ENCODE peak calls at places on chromosomes 5 and 9, in four cellular contexts. One of them, this sample, is unnamed.

GRCh38 chr9:114745879-114746550 is 59.8 kb downstream of the TNFSF15 start:
- DNase-seq in fibroblast of lung: no peak
- DNase-seq in HFFc6: no peak
- DNase-seq in bronchial epithelial cell: no peak
- DNase-seq in this sample: no peak

GRCh38 chr9:91360551-91361293 is 996 bp downstream of the AUH start:
- DNase-seq in bronchial epithelial cell: no peak
- DNase-seq in HFFc6: no peak
- DNase-seq in fibroblast of lung: peak
- DNase-seq in this sample: no peak

GRCh38 chr5:67038817-67039603 is 157.6 kb downstream of the CD180 start:
- DNase-seq in HFFc6: peak
- DNase-seq in fibroblast of lung: peak
- DNase-seq in bronchial epithelial cell: peak
- DNase-seq in this sample: no peak

GRCh38 chr9:36728651-36729520 is 156.2 kb downstream of the MELK start:
- DNase-seq in fibroblast of lung: peak
- DNase-seq in HFFc6: peak
- DNase-seq in bronchial epithelial cell: peak
- DNase-seq in this sample: peak

GRCh38 chr9:70411141-70411929 is 3.1 kb downstream of the KLF9 start:
- DNase-seq in bronchial epithelial cell: peak
- DNase-seq in fibroblast of lung: peak
- DNase-seq in HFFc6: peak
- DNase-seq in this sample: no peak

GRCh38 chr5:174504266-174504726 is 220.1 kb upstream of the MSX2 start:
- DNase-seq in fibroblast of lung: no peak
- DNase-seq in bronchial epithelial cell: no peak
- DNase-seq in HFFc6: no peak
- DNase-seq in this sample: no peak

GRCh38 chr5:143086851-143087637 is 316.4 kb downstream of the NR3C1 start:
- DNase-seq in fibroblast of lung: no peak
- DNase-seq in bronchial epithelial cell: peak
- DNase-seq in HFFc6: peak
- DNase-seq in this sample: no peak

GRCh38 chr5:149618581-149619248 is 37.4 kb downstream of the ARHGEF37 start:
- DNase-seq in bronchial epithelial cell: peak
- DNase-seq in fibroblast of lung: peak
- DNase-seq in HFFc6: peak
- DNase-seq in this sample: no peak

GRCh38 chr5:169301386-169301930 is 519 bp upstream of the SLIT3 start:
- DNase-seq in HFFc6: no peak
- DNase-seq in fibroblast of lung: no peak
- DNase-seq in bronchial epithelial cell: peak
- DNase-seq in this sample: no peak

GRCh38 chr5:14854806-14855205 is 16.8 kb downstream of the ANKH start:
- DNase-seq in HFFc6: no peak
- DNase-seq in bronchial epithelial cell: no peak
- DNase-seq in fibroblast of lung: no peak
- DNase-seq in this sample: no peak

GRCh38 chr5:32498484-32498883 is 53.9 kb upstream of the ZFR start:
- DNase-seq in fibroblast of lung: no peak
- DNase-seq in bronchial epithelial cell: no peak
- DNase-seq in HFFc6: no peak
- DNase-seq in this sample: no peak

GRCh38 chr9:112694910-112695555 is 22.9 kb downstream of the INIP start:
- DNase-seq in bronchial epithelial cell: no peak
- DNase-seq in HFFc6: no peak
- DNase-seq in fibroblast of lung: peak
- DNase-seq in this sample: no peak

GRCh38 chr5:2207966-2208544 is 325.3 kb upstream of the IRX4 start:
- DNase-seq in bronchial epithelial cell: no peak
- DNase-seq in HFFc6: no peak
- DNase-seq in fibroblast of lung: no peak
- DNase-seq in this sample: peak

GRCh38 chr5:149063017-149063687 is at the start of gene SH3TC2:
- DNase-seq in bronchial epithelial cell: peak
- DNase-seq in HFFc6: peak
- DNase-seq in fibroblast of lung: peak
- DNase-seq in this sample: peak

GRCh38 chr9:128819716-128820664 is 1.7 kb downstream of the ENDOG start:
- DNase-seq in HFFc6: no peak
- DNase-seq in fibroblast of lung: peak
- DNase-seq in bronchial epithelial cell: no peak
- DNase-seq in this sample: no peak

GRCh38 chr9:128818099-128818838 is at the start of gene ENDOG:
- DNase-seq in HFFc6: peak
- DNase-seq in bronchial epithelial cell: peak
- DNase-seq in fibroblast of lung: peak
- DNase-seq in this sample: peak

GRCh38 chr9:128821584-128822406 is 3.5 kb downstream of the ENDOG start:
- DNase-seq in fibroblast of lung: no peak
- DNase-seq in HFFc6: no peak
- DNase-seq in bronchial epithelial cell: no peak
- DNase-seq in this sample: no peak

GRCh38 chr9:128820665-128821583 is 2.6 kb downstream of the ENDOG start:
- DNase-seq in fibroblast of lung: no peak
- DNase-seq in bronchial epithelial cell: no peak
- DNase-seq in HFFc6: no peak
- DNase-seq in this sample: no peak

DNA sequence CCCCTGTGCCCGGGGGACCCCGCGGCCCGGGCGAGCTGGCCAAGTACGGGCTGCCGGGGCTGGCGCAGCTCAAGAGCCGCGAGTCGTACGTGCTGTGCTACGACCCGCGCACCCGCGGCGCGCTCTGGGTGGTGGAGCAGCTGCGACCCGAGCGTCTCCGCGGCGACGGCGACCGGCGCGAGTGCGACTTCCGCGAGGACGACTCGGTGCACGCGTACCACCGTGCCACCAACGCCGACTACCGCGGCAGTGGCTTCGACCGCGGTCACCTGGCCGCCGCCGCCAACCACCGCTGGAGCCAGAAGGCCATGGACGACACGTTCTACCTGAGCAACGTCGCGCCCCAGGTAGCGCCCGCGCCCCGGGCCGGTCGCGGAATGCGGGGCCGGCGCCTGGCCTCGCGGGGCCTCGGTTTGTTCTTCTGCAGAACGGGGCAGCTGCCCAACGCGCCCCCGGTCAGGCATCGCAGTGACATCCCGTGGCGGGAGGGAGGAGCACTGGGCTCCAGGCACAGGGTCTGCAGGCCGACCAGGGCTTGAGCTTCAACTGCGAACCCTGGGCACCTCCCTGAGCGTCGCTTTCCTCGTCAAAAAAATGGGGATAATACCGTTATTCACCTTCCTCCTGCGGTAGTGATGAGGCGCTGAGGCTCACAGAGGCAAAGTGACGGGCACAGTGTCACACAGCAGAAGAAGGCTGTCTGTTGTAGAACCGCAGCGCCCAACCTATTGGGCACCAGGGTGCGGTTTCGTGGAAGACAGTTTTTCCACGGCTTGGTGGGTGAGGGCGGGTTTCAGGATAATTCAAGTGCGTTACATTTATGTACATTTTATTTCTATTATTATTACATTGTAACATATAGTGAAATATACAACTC is 777 bp downstream of the ENDOG start:
- DNase-seq in bronchial epithelial cell: no peak
- DNase-seq in fibroblast of lung: no peak
- DNase-seq in HFFc6: no peak
- DNase-seq in this sample: peak
- TF ChIP-seq CTCF in bronchial epithelial cell: no peak
- TF ChIP-seq CTCF in fibroblast of lung: no peak
- TF ChIP-seq CTCF in HFFc6: no peak
- TF ChIP-seq CTCF in this sample: no peak

GRCh38 chr5:176846335-176847140 is 36.2 kb downstream of the UNC5A start:
- DNase-seq in fibroblast of lung: no peak
- DNase-seq in bronchial epithelial cell: no peak
- DNase-seq in HFFc6: no peak
- DNase-seq in this sample: no peak

GRCh38 chr5:176844281-176844680 is 33.9 kb downstream of the UNC5A start:
- DNase-seq in HFFc6: no peak
- DNase-seq in fibroblast of lung: no peak
- DNase-seq in bronchial epithelial cell: no peak
- DNase-seq in this sample: no peak

GRCh38 chr5:176844706-176845391 is 34.5 kb downstream of the UNC5A start:
- DNase-seq in HFFc6: peak
- DNase-seq in fibroblast of lung: no peak
- DNase-seq in bronchial epithelial cell: no peak
- DNase-seq in this sample: no peak

GRCh38 chr5:176843673-176844072 is 33.3 kb downstream of the UNC5A start:
- DNase-seq in fibroblast of lung: no peak
- DNase-seq in HFFc6: no peak
- DNase-seq in bronchial epithelial cell: no peak
- DNase-seq in this sample: no peak

GRCh38 chr5:176845392-176845713 is 35.0 kb downstream of the UNC5A start:
- DNase-seq in bronchial epithelial cell: no peak
- DNase-seq in fibroblast of lung: no peak
- DNase-seq in HFFc6: no peak
- DNase-seq in this sample: no peak
- TF ChIP-seq CTCF in bronchial epithelial cell: no peak
- TF ChIP-seq CTCF in fibroblast of lung: no peak
- TF ChIP-seq CTCF in HFFc6: no peak
- TF ChIP-seq CTCF in this sample: no peak

GRCh38 chr9:89428222-89428761 is 69.6 kb downstream of the SEMA4D start:
- DNase-seq in bronchial epithelial cell: no peak
- DNase-seq in fibroblast of lung: no peak
- DNase-seq in HFFc6: no peak
- DNase-seq in this sample: no peak

GRCh38 chr9:89430995-89431394 is 66.9 kb downstream of the SEMA4D start:
- DNase-seq in HFFc6: no peak
- DNase-seq in fibroblast of lung: no peak
- DNase-seq in bronchial epithelial cell: peak
- DNase-seq in this sample: no peak

GRCh38 chr9:89427621-89428221 is 70.2 kb downstream of the SEMA4D start:
- DNase-seq in HFFc6: no peak
- DNase-seq in bronchial epithelial cell: no peak
- DNase-seq in fibroblast of lung: no peak
- DNase-seq in this sample: no peak

GRCh38 chr9:89426389-89426961 is 71.4 kb downstream of the SEMA4D start:
- DNase-seq in fibroblast of lung: no peak
- DNase-seq in bronchial epithelial cell: no peak
- DNase-seq in HFFc6: no peak
- DNase-seq in this sample: no peak

GRCh38 chr9:89428901-89429890 is 68.7 kb downstream of the SEMA4D start:
- DNase-seq in HFFc6: no peak
- DNase-seq in fibroblast of lung: no peak
- DNase-seq in bronchial epithelial cell: no peak
- DNase-seq in this sample: no peak
- TF ChIP-seq CTCF in HFFc6: peak
- TF ChIP-seq CTCF in fibroblast of lung: no peak
- TF ChIP-seq CTCF in bronchial epithelial cell: peak
- TF ChIP-seq CTCF in this sample: peak

DNA sequence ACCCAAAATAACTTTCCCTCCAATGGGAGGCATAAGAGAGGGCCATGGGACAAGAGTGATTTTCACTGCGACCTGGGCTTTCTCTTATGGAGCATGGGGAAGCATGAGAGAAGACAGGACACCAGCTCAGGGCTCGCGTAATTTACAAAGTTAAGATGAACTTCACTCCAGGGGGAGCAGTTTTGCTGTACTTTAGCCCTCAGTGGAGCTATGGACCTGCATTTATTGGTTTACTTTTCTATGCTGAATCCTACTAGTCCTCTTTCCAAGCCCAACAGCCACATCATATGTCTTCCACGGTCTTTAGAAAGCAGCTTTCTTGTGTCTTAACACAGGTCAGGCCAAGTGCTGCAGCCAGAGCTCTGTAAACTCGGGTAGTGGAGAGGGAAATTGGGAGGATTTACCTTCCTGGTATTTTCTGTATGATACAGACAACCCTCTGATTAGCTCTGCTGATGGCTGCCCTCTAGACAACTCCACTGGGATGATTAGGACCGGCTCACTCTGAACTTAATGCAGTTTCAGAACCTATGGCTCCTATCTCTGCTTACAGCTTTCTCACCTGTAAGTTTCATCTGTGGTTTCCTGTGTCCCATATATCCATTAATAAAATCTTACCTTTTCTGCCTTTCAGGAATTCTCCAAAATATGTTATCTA is 581.0 kb upstream of the RORB start:
- DNase-seq in bronchial epithelial cell: peak
- DNase-seq in HFFc6: no peak
- DNase-seq in fibroblast of lung: no peak
- DNase-seq in this sample: no peak
- TF ChIP-seq CTCF in bronchial epithelial cell: peak
- TF ChIP-seq CTCF in HFFc6: no peak
- TF ChIP-seq CTCF in fibroblast of lung: no peak
- TF ChIP-seq CTCF in this sample: peak

DNA sequence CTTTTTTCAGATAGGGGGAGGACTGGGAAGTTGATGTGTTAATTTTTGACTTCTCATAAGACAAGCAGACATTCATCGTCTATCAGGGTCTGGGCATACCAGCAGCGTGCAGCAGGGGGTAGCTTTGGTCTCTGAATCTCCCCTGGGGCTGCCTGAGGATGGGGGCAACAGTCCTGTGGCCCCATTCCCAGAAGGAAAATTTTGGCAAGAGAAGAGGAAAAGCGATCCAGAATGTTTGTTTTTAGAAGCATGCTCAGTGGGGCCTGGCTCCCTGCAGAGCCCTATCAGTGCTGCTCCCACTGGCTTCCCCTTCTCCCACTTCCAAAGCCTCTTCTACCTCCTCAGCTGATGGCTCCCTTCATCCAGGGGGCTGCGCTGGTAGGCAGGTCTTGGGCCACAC is 194.8 kb upstream of the IL12B start:
- DNase-seq in bronchial epithelial cell: no peak
- DNase-seq in fibroblast of lung: peak
- DNase-seq in HFFc6: no peak
- DNase-seq in this sample: no peak
- TF ChIP-seq CTCF in bronchial epithelial cell: no peak
- TF ChIP-seq CTCF in fibroblast of lung: no peak
- TF ChIP-seq CTCF in HFFc6: no peak
- TF ChIP-seq CTCF in this sample: no peak

DNA sequence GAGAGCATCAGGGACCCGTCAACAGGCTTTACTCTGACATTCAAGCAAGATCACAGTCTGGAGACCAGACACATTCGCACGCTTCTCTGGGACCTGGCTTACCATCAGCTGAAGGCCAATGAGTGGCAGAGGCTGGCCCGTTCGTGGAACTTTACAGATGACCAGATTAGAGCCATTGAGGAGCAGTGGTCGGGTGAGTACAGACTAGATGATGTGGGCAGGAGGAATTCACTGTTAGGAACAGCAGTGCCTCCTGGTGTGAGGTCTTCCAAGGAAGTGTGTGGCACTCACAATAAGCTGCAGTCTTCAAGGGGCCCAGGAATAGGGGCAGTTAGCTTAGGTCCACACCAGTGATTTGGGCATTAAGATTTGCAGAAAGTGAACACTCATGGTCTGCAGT is 50.4 kb downstream of the POC5 start:
- DNase-seq in HFFc6: no peak
- DNase-seq in fibroblast of lung: no peak
- DNase-seq in bronchial epithelial cell: no peak
- DNase-seq in this sample: no peak
- TF ChIP-seq CTCF in HFFc6: no peak
- TF ChIP-seq CTCF in fibroblast of lung: no peak
- TF ChIP-seq CTCF in bronchial epithelial cell: no peak
- TF ChIP-seq CTCF in this sample: no peak

This sample was measured in progenitor cell of endocrine pancreas.